ENCODE peak calls at places on chromosomes 3 and 15, in eight cellular contexts. One of them, this sample, is unnamed.
A peak's percentile ranks its signal among the peaks of the same experiment; 100 is the strongest.

GRCh38 chr3:86991840-86992430 is 986 bp upstream of the VGLL3 start:
- DNase-seq in HCT116: no peak
- DNase-seq in sigmoid colon: no peak
- DNase-seq in stomach: no peak
- DNase-seq in K562: no peak
- DNase-seq in breast epithelium: no peak
- DNase-seq in endothelial cell of umbilical vein: no peak
- DNase-seq in HL-60: no peak
- DNase-seq in this sample: no peak

GRCh38 chr3:132854856-132855535 is 132.8 kb upstream of the NPHP3 start:
- DNase-seq in HL-60: no peak
- DNase-seq in K562: no peak
- DNase-seq in stomach: no peak
- DNase-seq in sigmoid colon: no peak
- DNase-seq in breast epithelium: no peak
- DNase-seq in HCT116: no peak
- DNase-seq in endothelial cell of umbilical vein: no peak
- DNase-seq in this sample: no peak

GRCh38 chr3:47850062-47850802 is 47.3 kb downstream of the DHX30 start:
- DNase-seq in stomach: no peak
- DNase-seq in HCT116: no peak
- DNase-seq in sigmoid colon: no peak
- DNase-seq in breast epithelium: no peak
- DNase-seq in HL-60: no peak
- DNase-seq in endothelial cell of umbilical vein: peak; percentile 31
- DNase-seq in K562: no peak
- DNase-seq in this sample: no peak

GRCh38 chr3:29755416-29755815 is 474.5 kb downstream of the RBMS3 start:
- DNase-seq in HCT116: no peak
- DNase-seq in sigmoid colon: no peak
- DNase-seq in HL-60: no peak
- DNase-seq in K562: no peak
- DNase-seq in breast epithelium: no peak
- DNase-seq in stomach: no peak
- DNase-seq in endothelial cell of umbilical vein: no peak
- DNase-seq in this sample: no peak

GRCh38 chr3:161333696-161334095 is 37.6 kb downstream of the SPTSSB start:
- DNase-seq in endothelial cell of umbilical vein: no peak
- DNase-seq in breast epithelium: no peak
- DNase-seq in stomach: no peak
- DNase-seq in sigmoid colon: no peak
- DNase-seq in HL-60: peak; percentile 4
- DNase-seq in K562: no peak
- DNase-seq in HCT116: no peak
- DNase-seq in this sample: no peak

GRCh38 chr3:47365213-47366153 is 15.3 kb upstream of the PTPN23 start:
- DNase-seq in endothelial cell of umbilical vein: peak; percentile 80
- DNase-seq in K562: no peak
- DNase-seq in HCT116: no peak
- DNase-seq in sigmoid colon: peak; percentile 48
- DNase-seq in breast epithelium: no peak
- DNase-seq in stomach: peak; percentile 44
- DNase-seq in HL-60: no peak
- DNase-seq in this sample: no peak

GRCh38 chr15:37015025-37015424 is 85.3 kb downstream of the MEIS2 start:
- DNase-seq in HL-60: no peak
- DNase-seq in K562: no peak
- DNase-seq in endothelial cell of umbilical vein: no peak
- DNase-seq in HCT116: no peak
- DNase-seq in sigmoid colon: no peak
- DNase-seq in breast epithelium: no peak
- DNase-seq in stomach: no peak
- DNase-seq in this sample: no peak

GRCh38 chr15:80818996-80819395 is 39.8 kb downstream of the CEMIP start:
- DNase-seq in endothelial cell of umbilical vein: no peak
- DNase-seq in stomach: no peak
- DNase-seq in sigmoid colon: no peak
- DNase-seq in K562: no peak
- DNase-seq in HCT116: no peak
- DNase-seq in HL-60: no peak
- DNase-seq in breast epithelium: no peak
- DNase-seq in this sample: no peak

GRCh38 chr3:128107809-128108208 is 15.8 kb downstream of the RUVBL1 start:
- DNase-seq in breast epithelium: no peak
- DNase-seq in HCT116: no peak
- DNase-seq in HL-60: no peak
- DNase-seq in sigmoid colon: no peak
- DNase-seq in stomach: no peak
- DNase-seq in endothelial cell of umbilical vein: no peak
- DNase-seq in K562: no peak
- DNase-seq in this sample: no peak

GRCh38 chr3:14435175-14436011 is 33.0 kb downstream of the SLC6A6 start:
- DNase-seq in endothelial cell of umbilical vein: peak; percentile 88
- DNase-seq in breast epithelium: no peak
- DNase-seq in HCT116: no peak
- DNase-seq in stomach: peak; percentile 40
- DNase-seq in HL-60: no peak
- DNase-seq in sigmoid colon: no peak
- DNase-seq in K562: no peak
- DNase-seq in this sample: no peak

GRCh38 chr15:76932090-76932966 is 779 bp downstream of the RCN2 start:
- DNase-seq in endothelial cell of umbilical vein: peak; percentile 50
- DNase-seq in HL-60: no peak
- DNase-seq in breast epithelium: no peak
- DNase-seq in sigmoid colon: no peak
- DNase-seq in HCT116: no peak
- DNase-seq in stomach: no peak
- DNase-seq in K562: peak; percentile 16
- DNase-seq in this sample: no peak

GRCh38 chr15:63417721-63418120 is 36.1 kb upstream of the CA12 start:
- DNase-seq in K562: no peak
- DNase-seq in HCT116: no peak
- DNase-seq in stomach: no peak
- DNase-seq in sigmoid colon: no peak
- DNase-seq in breast epithelium: no peak
- DNase-seq in HL-60: no peak
- DNase-seq in endothelial cell of umbilical vein: no peak
- DNase-seq in this sample: no peak

GRCh38 chr3:185558395-185558794 is 6.0 kb upstream of the LIPH start:
- DNase-seq in stomach: peak; percentile 87
- DNase-seq in HCT116: peak; percentile 84
- DNase-seq in endothelial cell of umbilical vein: no peak
- DNase-seq in breast epithelium: peak; percentile 58
- DNase-seq in HL-60: no peak
- DNase-seq in K562: peak; percentile 67
- DNase-seq in sigmoid colon: no peak
- DNase-seq in this sample: peak; percentile 85

GRCh38 chr15:52652984-52653383 is 26.2 kb downstream of the ATOSA start:
- DNase-seq in sigmoid colon: no peak
- DNase-seq in endothelial cell of umbilical vein: no peak
- DNase-seq in K562: peak; percentile 10
- DNase-seq in breast epithelium: no peak
- DNase-seq in stomach: no peak
- DNase-seq in HL-60: no peak
- DNase-seq in HCT116: no peak
- DNase-seq in this sample: peak; percentile 12

GRCh38 chr3:52483577-52484495 is 11.3 kb upstream of the STAB1 start:
- DNase-seq in K562: no peak
- DNase-seq in endothelial cell of umbilical vein: no peak
- DNase-seq in sigmoid colon: no peak
- DNase-seq in stomach: no peak
- DNase-seq in breast epithelium: no peak
- DNase-seq in HCT116: no peak
- DNase-seq in HL-60: no peak
- DNase-seq in this sample: no peak

GRCh38 chr3:188869628-188870027 is 302.1 kb upstream of the TPRG1 start:
- DNase-seq in HCT116: no peak
- DNase-seq in K562: no peak
- DNase-seq in breast epithelium: no peak
- DNase-seq in HL-60: no peak
- DNase-seq in sigmoid colon: no peak
- DNase-seq in stomach: no peak
- DNase-seq in endothelial cell of umbilical vein: no peak
- DNase-seq in this sample: no peak

GRCh38 chr3:55910543-55910942 is 423.4 kb upstream of the WNT5A start:
- DNase-seq in HL-60: no peak
- DNase-seq in stomach: no peak
- DNase-seq in endothelial cell of umbilical vein: no peak
- DNase-seq in HCT116: no peak
- DNase-seq in sigmoid colon: no peak
- DNase-seq in breast epithelium: no peak
- DNase-seq in K562: no peak
- DNase-seq in this sample: no peak

GRCh38 chr15:56250626-56251025 is 6.9 kb upstream of the RFX7 start:
- DNase-seq in breast epithelium: no peak
- DNase-seq in endothelial cell of umbilical vein: no peak
- DNase-seq in stomach: no peak
- DNase-seq in sigmoid colon: no peak
- DNase-seq in HL-60: no peak
- DNase-seq in K562: no peak
- DNase-seq in HCT116: no peak
- DNase-seq in this sample: no peak

GRCh38 chr3:9933561-9934234 is at the start of gene CRELD1:
- DNase-seq in sigmoid colon: peak; percentile 98
- DNase-seq in stomach: peak; percentile 98
- DNase-seq in HL-60: peak; percentile 98
- DNase-seq in endothelial cell of umbilical vein: peak; percentile 97
- DNase-seq in breast epithelium: peak; percentile 96
- DNase-seq in HCT116: peak; percentile 90
- DNase-seq in K562: peak; percentile 97
- DNase-seq in this sample: peak; percentile 98
- H3K27ac ChIP-seq in sigmoid colon: peak within 1 kb of the TSS; percentile 94
- H3K27ac ChIP-seq in stomach: peak within 1 kb of the TSS; percentile 96
- H3K27ac ChIP-seq in HL-60: peak within 1 kb of the TSS; percentile 76
- H3K27ac ChIP-seq in endothelial cell of umbilical vein: peak within 1 kb of the TSS; percentile 85
- H3K27ac ChIP-seq in breast epithelium: peak within 1 kb of the TSS; percentile 99
- H3K27ac ChIP-seq in HCT116: peak within 1 kb of the TSS; percentile 84
- H3K27ac ChIP-seq in K562: peak within 1 kb of the TSS; percentile 88
- H3K27ac ChIP-seq in this sample: peak within 1 kb of the TSS; percentile 100

GRCh38 chr3:107943860-107944543 is 146.8 kb downstream of the CD47 start:
- DNase-seq in K562: no peak
- DNase-seq in sigmoid colon: no peak
- DNase-seq in HL-60: peak; percentile 38
- DNase-seq in HCT116: no peak
- DNase-seq in stomach: no peak
- DNase-seq in breast epithelium: no peak
- DNase-seq in endothelial cell of umbilical vein: no peak
- DNase-seq in this sample: no peak

GRCh38 chr3:107945406-107945805 is 145.4 kb downstream of the CD47 start:
- DNase-seq in breast epithelium: no peak
- DNase-seq in HCT116: no peak
- DNase-seq in endothelial cell of umbilical vein: no peak
- DNase-seq in sigmoid colon: no peak
- DNase-seq in K562: no peak
- DNase-seq in HL-60: no peak
- DNase-seq in stomach: no peak
- DNase-seq in this sample: no peak

GRCh38 chr3:107950413-107950812 is 140.4 kb downstream of the CD47 start:
- DNase-seq in sigmoid colon: no peak
- DNase-seq in HL-60: no peak
- DNase-seq in stomach: no peak
- DNase-seq in endothelial cell of umbilical vein: no peak
- DNase-seq in HCT116: no peak
- DNase-seq in breast epithelium: no peak
- DNase-seq in K562: no peak
- DNase-seq in this sample: no peak

GRCh38 chr3:107946700-107947099 is 144.1 kb downstream of the CD47 start:
- DNase-seq in HL-60: no peak
- DNase-seq in sigmoid colon: no peak
- DNase-seq in HCT116: no peak
- DNase-seq in endothelial cell of umbilical vein: no peak
- DNase-seq in breast epithelium: no peak
- DNase-seq in K562: no peak
- DNase-seq in stomach: no peak
- DNase-seq in this sample: no peak

GRCh38 chr3:107947203-107947602 is 143.6 kb downstream of the CD47 start:
- DNase-seq in K562: no peak
- DNase-seq in HCT116: no peak
- DNase-seq in endothelial cell of umbilical vein: no peak
- DNase-seq in breast epithelium: no peak
- DNase-seq in sigmoid colon: no peak
- DNase-seq in HL-60: no peak
- DNase-seq in stomach: no peak
- DNase-seq in this sample: no peak
- TF ChIP-seq POLR2AphosphoS5 in K562: no peak
- TF ChIP-seq POLR2AphosphoS5 in HCT116: no peak
- TF ChIP-seq POLR2AphosphoS5 in endothelial cell of umbilical vein: no peak
- TF ChIP-seq POLR2AphosphoS5 in breast epithelium: no peak
- TF ChIP-seq POLR2AphosphoS5 in sigmoid colon: no peak
- TF ChIP-seq POLR2AphosphoS5 in HL-60: no peak
- TF ChIP-seq POLR2AphosphoS5 in stomach: no peak
- TF ChIP-seq POLR2AphosphoS5 in this sample: no peak

DNA sequence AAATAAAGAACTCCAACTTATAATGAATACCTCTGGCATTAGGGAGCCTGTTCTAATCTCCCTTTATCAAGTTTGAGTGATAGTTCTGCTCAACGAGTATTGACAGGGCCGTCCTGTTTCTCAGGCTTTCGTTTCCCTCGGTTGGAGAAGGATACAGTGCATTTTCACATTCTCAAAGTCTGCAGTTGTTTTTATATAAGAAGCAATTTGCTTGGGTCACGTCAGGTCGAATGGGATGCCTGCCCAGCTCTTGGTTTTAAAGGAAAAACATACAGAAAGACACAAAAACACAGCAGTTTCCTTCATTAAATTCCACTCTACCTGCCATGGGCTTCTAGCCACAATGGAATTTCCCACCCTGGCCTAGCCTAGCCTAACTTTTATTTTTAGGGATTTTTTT is 366.3 kb downstream of the TIGIT start:
- DNase-seq in sigmoid colon: no peak
- DNase-seq in stomach: peak; percentile 27
- DNase-seq in HCT116: no peak
- DNase-seq in K562: no peak
- DNase-seq in HL-60: no peak
- DNase-seq in endothelial cell of umbilical vein: peak; percentile 93
- DNase-seq in breast epithelium: no peak
- DNase-seq in this sample: no peak
- H3K27ac ChIP-seq in sigmoid colon: peak overlapping the region; percentile 60
- H3K27ac ChIP-seq in stomach: peak overlapping the region; percentile 81
- H3K27ac ChIP-seq in HCT116: peak overlapping the region; percentile 55
- H3K27ac ChIP-seq in K562: no peak overlapping the region
- H3K27ac ChIP-seq in HL-60: no peak overlapping the region
- H3K27ac ChIP-seq in endothelial cell of umbilical vein: no peak overlapping the region
- H3K27ac ChIP-seq in breast epithelium: peak overlapping the region; percentile 69
- H3K27ac ChIP-seq in this sample: peak overlapping the region; percentile 48

DNA sequence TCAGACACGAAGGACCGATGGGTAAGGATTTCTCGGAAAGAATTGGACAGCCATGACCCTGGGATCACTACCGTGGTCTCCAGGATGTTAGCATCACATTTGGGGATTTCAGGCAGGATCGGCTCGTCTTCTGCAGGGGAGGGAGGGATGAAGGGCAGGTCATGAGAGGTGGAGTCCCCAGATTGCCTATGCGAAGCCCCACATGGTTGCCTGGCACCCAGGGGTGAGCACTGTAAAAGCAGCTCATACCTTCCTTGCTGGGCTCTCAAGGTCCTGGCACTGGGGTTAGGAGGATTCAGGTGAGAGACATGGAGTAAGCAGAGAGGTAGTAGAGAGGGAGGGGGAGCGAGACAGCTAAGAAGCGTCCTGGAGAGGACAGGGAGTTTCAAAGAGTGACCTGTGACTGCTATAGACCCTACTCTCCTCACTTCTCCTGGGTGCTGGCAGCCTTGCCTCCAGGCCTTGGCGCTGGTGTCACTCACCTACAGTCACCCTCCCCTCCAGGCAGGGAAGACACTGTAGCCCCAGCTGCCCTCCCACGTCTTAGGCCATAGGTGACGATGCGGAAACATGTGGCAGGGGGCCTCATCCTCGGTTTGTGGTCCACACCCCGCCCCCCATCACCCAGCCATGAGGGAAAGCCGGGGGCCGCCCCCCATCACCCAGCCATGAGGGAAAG is 15.0 kb upstream of the EHD4 start:
- DNase-seq in HCT116: no peak
- DNase-seq in endothelial cell of umbilical vein: no peak
- DNase-seq in stomach: no peak
- DNase-seq in breast epithelium: peak; percentile 45
- DNase-seq in sigmoid colon: peak; percentile 28
- DNase-seq in K562: no peak
- DNase-seq in HL-60: no peak
- DNase-seq in this sample: no peak
- TF ChIP-seq POLR2AphosphoS5 in HCT116: no peak
- TF ChIP-seq POLR2AphosphoS5 in endothelial cell of umbilical vein: no peak
- TF ChIP-seq POLR2AphosphoS5 in stomach: no peak
- TF ChIP-seq POLR2AphosphoS5 in breast epithelium: no peak
- TF ChIP-seq POLR2AphosphoS5 in sigmoid colon: no peak
- TF ChIP-seq POLR2AphosphoS5 in K562: no peak
- TF ChIP-seq POLR2AphosphoS5 in HL-60: no peak
- TF ChIP-seq POLR2AphosphoS5 in this sample: no peak

This sample was measured in transverse colon.